ENCODE peak calls at places on chromosomes 4 and X, in four cellular contexts. One of them, this sample, is unnamed.

GRCh38 chrX:150364347-150365050 is 1.4 kb downstream of the MAMLD1 start:
- DNase-seq in K562: no peak
- DNase-seq in A549: no peak
- DNase-seq in HepG2: no peak
- DNase-seq in this sample: peak

GRCh38 chrX:115602308-115602707 is 41.3 kb downstream of the PLS3 start:
- DNase-seq in HepG2: no peak
- DNase-seq in K562: no peak
- DNase-seq in A549: no peak
- DNase-seq in this sample: no peak

GRCh38 chrX:71910526-71911022 is at the start of gene NHSL2:
- DNase-seq in HepG2: no peak
- DNase-seq in K562: no peak
- DNase-seq in A549: no peak
- DNase-seq in this sample: peak

GRCh38 chrX:11702965-11703631 is 37.4 kb upstream of the ARHGAP6 start:
- DNase-seq in A549: no peak
- DNase-seq in HepG2: no peak
- DNase-seq in K562: no peak
- DNase-seq in this sample: no peak

GRCh38 chrX:53186363-53186762 is 38.6 kb downstream of the KDM5C start:
- DNase-seq in HepG2: no peak
- DNase-seq in A549: no peak
- DNase-seq in K562: no peak
- DNase-seq in this sample: no peak

GRCh38 chrX:80812176-80812575 is 2.5 kb upstream of the BRWD3 start:
- DNase-seq in K562: no peak
- DNase-seq in HepG2: peak
- DNase-seq in A549: no peak
- DNase-seq in this sample: peak

GRCh38 chr4:10704050-10704810 is 19.7 kb upstream of the CLNK start:
- DNase-seq in K562: no peak
- DNase-seq in A549: no peak
- DNase-seq in HepG2: no peak
- DNase-seq in this sample: no peak

GRCh38 chrX:345020-345925 is 26.7 kb upstream of the GTPBP6 start:
- DNase-seq in A549: no peak
- DNase-seq in HepG2: no peak
- DNase-seq in K562: no peak
- DNase-seq in this sample: peak

GRCh38 chrX:10190367-10190766 is 33.6 kb downstream of the CLCN4 start:
- DNase-seq in HepG2: peak
- DNase-seq in K562: peak
- DNase-seq in A549: peak
- DNase-seq in this sample: no peak

GRCh38 chr4:98261291-98262271 is at the start of gene RAP1GDS1:
- DNase-seq in K562: peak
- DNase-seq in A549: peak
- DNase-seq in HepG2: peak
- DNase-seq in this sample: peak

GRCh38 chr4:152014280-152014679 is 253.5 kb upstream of the GATB start:
- DNase-seq in A549: no peak
- DNase-seq in HepG2: no peak
- DNase-seq in K562: no peak
- DNase-seq in this sample: no peak

GRCh38 chrX:1564750-1565683 is 26.4 kb upstream of the AKAP17A start:
- DNase-seq in K562: no peak
- DNase-seq in A549: no peak
- DNase-seq in HepG2: no peak
- DNase-seq in this sample: no peak

GRCh38 chr4:73213917-73214663 is 44.5 kb downstream of the ANKRD17 start:
- DNase-seq in K562: no peak
- DNase-seq in A549: no peak
- DNase-seq in HepG2: no peak
- DNase-seq in this sample: no peak

GRCh38 chr4:125681240-125681639 is 366.5 kb downstream of the FAT4 start:
- DNase-seq in A549: no peak
- DNase-seq in K562: no peak
- DNase-seq in HepG2: no peak
- DNase-seq in this sample: no peak

GRCh38 chr4:186201535-186202230 is 10.3 kb downstream of the CYP4V2 start:
- DNase-seq in A549: peak
- DNase-seq in K562: peak
- DNase-seq in HepG2: peak
- DNase-seq in this sample: peak

GRCh38 chr4:110193822-110194761 is 4.3 kb downstream of the ELOVL6 start:
- DNase-seq in A549: peak
- DNase-seq in HepG2: peak
- DNase-seq in K562: peak
- DNase-seq in this sample: peak

DNA sequence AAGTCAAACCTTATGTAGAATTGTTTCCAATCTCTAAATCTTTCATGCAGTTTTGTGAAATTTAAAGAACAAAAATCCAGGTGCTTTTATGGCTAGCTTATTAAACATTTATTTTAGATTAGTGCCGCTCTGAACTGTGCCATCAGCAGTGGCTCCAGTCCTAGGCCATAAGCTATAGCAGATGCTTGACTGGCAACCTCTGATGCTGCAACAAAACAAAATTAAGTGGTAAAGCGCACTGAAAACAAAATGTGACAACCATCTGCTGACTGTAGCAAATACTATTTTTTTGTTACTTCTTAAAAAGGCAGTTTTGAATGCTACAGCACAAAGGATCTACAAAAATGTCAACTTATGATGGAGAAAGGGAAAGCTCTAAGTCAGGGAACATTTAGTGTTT is 237.4 kb downstream of the DCLK2 start:
- DNase-seq in A549: no peak
- DNase-seq in HepG2: no peak
- DNase-seq in K562: no peak
- DNase-seq in this sample: no peak
- TF ChIP-seq HMGXB4 in A549: no peak
- TF ChIP-seq HMGXB4 in HepG2: no peak
- TF ChIP-seq HMGXB4 in K562: no peak
- TF ChIP-seq HMGXB4 in this sample: no peak

GRCh38 chrX:49932786-49933185 is 10.4 kb downstream of the CLCN5 start:
- DNase-seq in K562: no peak
- DNase-seq in HepG2: no peak
- DNase-seq in A549: no peak
- DNase-seq in this sample: no peak
- TF ChIP-seq HMGXB4 in K562: no peak
- TF ChIP-seq HMGXB4 in HepG2: no peak
- TF ChIP-seq HMGXB4 in A549: no peak
- TF ChIP-seq HMGXB4 in this sample: no peak

DNA sequence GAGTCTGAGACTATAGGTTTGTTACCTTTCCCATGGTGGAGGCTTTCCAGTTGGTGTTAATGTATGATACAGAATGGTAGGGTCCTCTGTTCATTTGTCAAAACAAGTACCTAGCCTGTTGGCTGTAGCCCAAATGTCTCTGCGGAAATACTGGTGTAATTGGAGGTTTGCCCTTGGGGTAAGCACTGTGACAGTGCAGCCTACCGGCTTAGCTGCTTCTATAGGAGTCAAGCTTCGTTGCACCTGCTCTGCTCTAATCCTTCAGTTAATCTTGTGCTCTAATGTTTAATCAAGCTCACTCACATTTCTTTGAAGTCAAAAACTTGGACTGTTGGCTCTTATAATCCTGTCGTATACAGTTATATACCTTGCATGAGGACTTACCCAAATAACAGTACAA is 203.4 kb downstream of the CCNG2 start:
- DNase-seq in A549: no peak
- DNase-seq in K562: no peak
- DNase-seq in HepG2: no peak
- DNase-seq in this sample: no peak
- TF ChIP-seq HMGXB4 in A549: no peak
- TF ChIP-seq HMGXB4 in K562: no peak
- TF ChIP-seq HMGXB4 in HepG2: no peak
- TF ChIP-seq HMGXB4 in this sample: no peak

DNA sequence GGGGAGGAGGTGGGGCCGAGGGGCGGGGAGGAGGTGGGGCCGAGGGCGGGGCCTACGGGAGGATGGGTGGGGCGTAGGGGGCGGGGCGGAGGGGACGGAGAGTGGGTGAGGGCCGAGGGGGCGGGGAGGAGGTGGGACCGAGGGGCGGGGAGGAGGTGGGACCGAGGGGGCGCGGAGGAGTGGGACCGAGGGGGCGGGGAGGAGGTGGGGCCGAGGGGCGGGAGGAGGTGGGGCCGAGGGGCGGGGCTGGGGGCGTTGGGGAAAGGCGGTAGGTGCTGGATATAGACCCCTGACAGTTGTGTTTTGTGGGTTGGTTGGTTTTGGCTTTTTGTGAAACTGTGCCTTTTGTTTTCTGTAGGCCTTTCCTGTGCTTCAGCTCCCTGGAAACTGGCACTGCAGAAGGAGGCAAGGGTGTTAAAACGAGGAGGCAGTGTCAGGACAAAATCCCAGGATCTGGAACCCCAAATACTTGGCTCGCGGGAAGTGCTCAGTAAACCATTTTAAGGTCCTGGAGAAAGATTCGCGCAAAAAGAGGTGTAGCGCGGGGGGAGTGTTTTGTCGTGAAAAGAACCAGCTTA is 580 bp upstream of the MMGT1 start:
- DNase-seq in HepG2: peak
- DNase-seq in A549: peak
- DNase-seq in K562: no peak
- DNase-seq in this sample: peak
- TF ChIP-seq HMGXB4 in HepG2: no peak
- TF ChIP-seq HMGXB4 in A549: no peak
- TF ChIP-seq HMGXB4 in K562: no peak
- TF ChIP-seq HMGXB4 in this sample: no peak

This sample was measured in WTC11.